ENCODE peak calls at places on chromosomes 6 and 20, in seven cellular contexts. Y is ovary, R is right lobe of liver, L is heart left ventricle, F is GM12891, S is endothelial cell of umbilical vein, T is tibial nerve. N is an unnamed sample.

GRCh38 chr6:55286824-55287223 is 40.4 kb upstream of the GFRAL start:
- DNase-seq in Y (no peak), R (no peak), L (no peak), F (no peak), S (no peak), T (no peak), N (no peak)

GRCh38 chr20:63703471-63703975 is 4.3 kb downstream of the ARFRP1 start:
- DNase-seq in Y (peak; percentile 21), R (peak; percentile 45), L (no peak), F (no peak), S (no peak), T (no peak), N (no peak)

GRCh38 chr6:153084393-153084792 is 46.7 kb downstream of the RGS17 start:
- DNase-seq in Y (no peak), R (no peak), L (no peak), F (no peak), S (no peak), T (no peak), N (no peak)

GRCh38 chr6:131250121-131250520 is 114.9 kb downstream of the AKAP7 start:
- DNase-seq in Y (peak; percentile 36), R (peak; percentile 60), L (peak; percentile 50), F (no peak), S (peak; percentile 57), T (peak; percentile 34), N (peak; percentile 8)

GRCh38 chr6:158972241-158973233 is 27.5 kb downstream of the RSPH3 start:
- DNase-seq in Y (no peak), R (no peak), L (no peak), F (peak; percentile 17), S (peak; percentile 66), T (no peak), N (no peak)

GRCh38 chr6:163759542-163759941 is 345.0 kb downstream of the QKI start:
- DNase-seq in Y (no peak), R (no peak), L (no peak), F (no peak), S (no peak), T (no peak), N (no peak)

GRCh38 chr6:72787521-72788031 is 165.7 kb downstream of the KCNQ5 start:
- DNase-seq in Y (no peak), R (no peak), L (no peak), F (no peak), S (peak; percentile 13), T (no peak), N (peak; percentile 22)

GRCh38 chr20:12660918-12661317 is 347.9 kb upstream of the SPTLC3 start:
- DNase-seq in Y (no peak), R (no peak), L (no peak), F (no peak), S (no peak), T (no peak), N (no peak)

GRCh38 chr6:10615675-10616074 is 78.7 kb downstream of the C6orf52 start:
- DNase-seq in Y (no peak), R (no peak), L (no peak), F (no peak), S (no peak), T (no peak), N (no peak)

GRCh38 chr20:36544134-36545018 is 3.1 kb downstream of the MYL9 start:
- DNase-seq in Y (no peak), R (no peak), L (peak; percentile 75), F (no peak), S (peak; percentile 11), T (no peak), N (peak; percentile 68)

GRCh38 chr6:121506761-121507754 is 71.6 kb downstream of the GJA1 start:
- DNase-seq in Y (no peak), R (no peak), L (no peak), F (no peak), S (no peak), T (no peak), N (no peak)

GRCh38 chr6:126804255-126805064 is 314.0 kb upstream of the RSPO3 start:
- DNase-seq in Y (no peak), R (peak; percentile 45), L (no peak), F (peak; percentile 2), S (peak; percentile 77), T (peak; percentile 73), N (no peak)

GRCh38 chr6:36698196-36698595 is 570 bp downstream of the RAB44 start:
- DNase-seq in Y (peak; percentile 7), R (peak; percentile 40), L (no peak), F (no peak), S (no peak), T (no peak), N (no peak)

GRCh38 chr20:59135093-59135492 is 28.5 kb upstream of the ZNF831 start:
- DNase-seq in Y (no peak), R (no peak), L (no peak), F (no peak), S (no peak), T (no peak), N (no peak)

GRCh38 chr20:36470482-36471062 is 70.7 kb upstream of the MYL9 start:
- DNase-seq in Y (no peak), R (no peak), L (no peak), F (no peak), S (no peak), T (no peak), N (no peak)

GRCh38 chr20:62413896-62414481 is 6.9 kb upstream of the CABLES2 start:
- DNase-seq in Y (no peak), R (no peak), L (no peak), F (no peak), S (no peak), T (no peak), N (peak; percentile 70)

GRCh38 chr20:835220-836045 is 1.9 kb downstream of the FAM110A start:
- DNase-seq in Y (no peak), R (peak; percentile 94), L (peak; percentile 78), F (no peak), S (no peak), T (no peak), N (no peak)

GRCh38 chr6:49607391-49607982 is 29.2 kb downstream of the RHAG start:
- DNase-seq in Y (no peak), R (no peak), L (no peak), F (no peak), S (no peak), T (no peak), N (no peak)

GRCh38 chr6:74073429-74073828 is 377.4 kb downstream of the CD109 start:
- DNase-seq in Y (no peak), R (no peak), L (no peak), F (no peak), S (no peak), T (no peak), N (no peak)

GRCh38 chr6:84635081-84635745 is 129.2 kb downstream of the TBX18 start:
- DNase-seq in Y (no peak), R (no peak), L (no peak), F (no peak), S (no peak), T (no peak), N (no peak)

GRCh38 chr6:7902221-7902620 is 8.4 kb downstream of the TXNDC5 start:
- DNase-seq in Y (no peak), R (no peak), L (no peak), F (no peak), S (peak; percentile 85), T (no peak), N (no peak)

GRCh38 chr20:35398660-35399144 is 13.1 kb downstream of the UQCC1 start:
- DNase-seq in Y (no peak), R (no peak), L (no peak), F (no peak), S (peak; percentile 89), T (no peak), N (no peak)

GRCh38 chr6:155050311-155050710 is 55.2 kb downstream of the TIAM2 start:
- DNase-seq in Y (no peak), R (no peak), L (no peak), F (peak; percentile 12), S (no peak), T (no peak), N (no peak)

GRCh38 chr20:19976595-19977372 is 40.4 kb upstream of the NAA20 start:
- DNase-seq in Y (peak; percentile 58), R (no peak), L (peak; percentile 72), F (no peak), S (peak; percentile 49), T (peak; percentile 46), N (peak; percentile 58)

GRCh38 chr6:45584127-45584526 is 206.4 kb upstream of the SUPT3H start:
- DNase-seq in Y (no peak), R (no peak), L (no peak), F (no peak), S (no peak), T (no peak), N (no peak)

GRCh38 chr6:137033828-137034227 is 10.9 kb downstream of the IL20RA start:
- DNase-seq in Y (no peak), R (no peak), L (no peak), F (peak; percentile 19), S (no peak), T (no peak), N (no peak)

GRCh38 chr6:89050155-89050554 is 30.4 kb upstream of the PNRC1 start:
- DNase-seq in Y (peak; percentile 86), R (peak; percentile 73), L (peak; percentile 30), F (no peak), S (no peak), T (peak; percentile 84), N (no peak)

GRCh38 chr20:51275181-51275580 is 252.3 kb upstream of the KCNG1 start:
- DNase-seq in Y (no peak), R (no peak), L (no peak), F (no peak), S (no peak), T (no peak), N (no peak)

GRCh38 chr20:3783516-3784225 is 2.4 kb upstream of the SPEF1 start:
- DNase-seq in Y (no peak), R (no peak), L (no peak), F (no peak), S (no peak), T (no peak), N (no peak)
- TF ChIP-seq POLR2A in Y (no peak), R (no peak), L (no peak), F (no peak), S (no peak), T (no peak), N (no peak)

DNA sequence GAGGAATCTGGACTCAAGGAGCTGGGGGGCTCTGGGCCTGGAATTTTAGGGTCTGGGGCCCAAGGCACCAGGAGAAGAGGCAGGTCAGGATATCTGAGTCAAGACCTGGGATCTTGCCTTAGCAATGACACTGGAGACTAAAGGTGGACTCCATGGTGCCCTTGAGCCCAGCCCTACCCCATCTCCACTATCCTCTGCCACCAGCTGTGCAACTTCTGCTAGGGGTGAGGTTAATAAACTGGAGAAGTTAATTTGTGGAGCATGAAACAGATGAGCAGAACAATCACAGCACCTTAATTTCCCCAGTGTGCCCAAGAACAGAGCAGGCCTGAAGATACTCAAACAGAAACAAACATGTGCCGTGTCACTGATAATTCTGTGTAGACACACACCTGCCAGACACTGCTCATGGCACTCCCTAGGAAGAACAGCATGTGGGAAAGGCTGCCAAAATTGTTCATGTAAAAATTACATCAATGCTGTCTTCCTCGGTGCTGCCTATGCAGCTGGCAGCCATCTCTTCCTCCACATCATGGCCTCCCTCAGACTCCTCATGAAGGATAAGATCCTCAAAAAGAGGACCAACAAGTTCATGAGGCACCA is 3.2 kb downstream of the HLA-DPB1 start:
- DNase-seq in Y (no peak), R (no peak), L (no peak), F (no peak), S (no peak), T (no peak), N (no peak)
- TF ChIP-seq POLR2A in Y (no peak), R (no peak), L (no peak), F (no peak), S (no peak), T (no peak), N (no peak)

GRCh38 chr6:133965817-133966360 is 12.9 kb downstream of the TBPL1 start:
- DNase-seq in Y (no peak), R (no peak), L (no peak), F (no peak), S (no peak), T (no peak), N (no peak)
- TF ChIP-seq POLR2A in Y (no peak), R (no peak), L (no peak), F (no peak), S (no peak), T (no peak), N (no peak)

GRCh38 chr6:53651764-53652401 is 13.7 kb downstream of the KLHL31 start:
- DNase-seq in Y (peak; percentile 38), R (peak; percentile 93), L (peak; percentile 44), F (peak; percentile 16), S (peak; percentile 64), T (peak; percentile 23), N (no peak)
- TF ChIP-seq POLR2A in Y (no peak), R (peak; percentile 77), L (no peak), F (no peak), S (no peak), T (no peak), N (peak; percentile 37)